ENCODE peak calls at places on chromosomes 7 and 10, in seven cellular contexts. A is SK-N-SH, V is HCT116, N is K562, Z is HepG2, F is GM12878, C is H1. T is an unnamed sample.

GRCh38 chr10:131901181-131901829 is 497 bp downstream of the PPP2R2D start:
- DNase-seq in Z (no peak), F (no peak), N (peak; percentile 43), C (no peak), A (peak; percentile 71), V (no peak), T (no peak)

GRCh38 chr10:103153765-103154197 is 39.3 kb downstream of the NT5C2 start:
- DNase-seq in C (no peak), A (no peak), Z (peak; percentile 29), N (no peak), F (no peak), V (no peak), T (no peak)

GRCh38 chr10:128281343-128281742 is 155.1 kb upstream of the MKI67 start:
- DNase-seq in V (no peak), A (no peak), C (no peak), Z (no peak), N (no peak), F (no peak), T (no peak)

GRCh38 chr7:51785171-51785570 is 468.6 kb upstream of the COBL start:
- DNase-seq in N (no peak), V (no peak), Z (no peak), A (no peak), C (no peak), F (no peak), T (no peak)

GRCh38 chr7:135666156-135666555 is 3.8 kb downstream of the STMP1 start:
- DNase-seq in A (no peak), C (no peak), Z (peak; percentile 64), V (no peak), N (no peak), F (no peak), T (no peak)

GRCh38 chr7:27303021-27303420 is 60.4 kb downstream of the EVX1 start:
- DNase-seq in A (no peak), F (no peak), Z (no peak), N (no peak), V (no peak), C (no peak), T (no peak)

GRCh38 chr7:99019523-99020412 is 124.1 kb downstream of the SMURF1 start:
- DNase-seq in C (no peak), Z (no peak), V (no peak), F (no peak), A (no peak), N (no peak), T (no peak)

GRCh38 chr10:104441601-104442000 is 88.0 kb downstream of the CFAP58 start:
- DNase-seq in F (no peak), Z (no peak), N (no peak), A (no peak), C (no peak), V (no peak), T (no peak)

GRCh38 chr10:102421645-102422585 is 1.3 kb downstream of the FBXL15 start:
- DNase-seq in A (peak; percentile 33), C (peak; percentile 64), N (peak; percentile 83), Z (peak; percentile 28), V (no peak), F (no peak), T (no peak)

GRCh38 chr7:100162874-100163533 is 4.5 kb upstream of the TRAPPC14 start:
- DNase-seq in F (no peak), A (peak; percentile 23), V (no peak), N (peak; percentile 55), Z (no peak), C (no peak), T (no peak)

GRCh38 chr10:67075381-67076001 is 149.7 kb downstream of the LRRTM3 start:
- DNase-seq in A (no peak), F (no peak), C (no peak), Z (no peak), V (no peak), N (no peak), T (peak; percentile 71)

GRCh38 chr10:67076175-67076574 is 150.3 kb downstream of the LRRTM3 start:
- DNase-seq in V (no peak), A (no peak), N (no peak), F (no peak), C (no peak), Z (peak; percentile 61), T (no peak)

GRCh38 chr10:67077376-67077775 is 151.5 kb downstream of the LRRTM3 start:
- DNase-seq in A (no peak), N (no peak), Z (no peak), C (no peak), V (no peak), F (no peak), T (no peak)

DNA sequence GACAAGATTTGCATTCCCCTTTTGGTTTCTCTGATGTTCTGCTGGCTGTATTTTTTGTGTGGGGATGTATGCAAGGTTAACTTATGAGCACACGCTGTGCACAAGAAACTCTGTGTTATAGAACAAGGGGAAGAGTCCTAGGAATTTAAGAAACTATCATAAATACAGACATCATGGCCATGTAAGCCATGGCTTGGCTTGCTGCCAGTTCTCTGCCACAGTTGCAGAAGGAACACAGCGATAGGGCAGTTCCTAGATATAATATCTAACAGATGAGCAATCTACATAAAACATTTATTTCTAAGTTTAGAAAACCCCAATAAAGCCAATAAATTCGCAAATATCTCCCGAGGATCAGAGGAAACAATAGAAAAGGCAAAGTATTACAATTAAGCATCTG is 153.3 kb downstream of the LRRTM3 start:
- DNase-seq in V (no peak), A (peak; percentile 4), C (no peak), Z (no peak), F (no peak), N (peak; percentile 2), T (no peak)
- TF ChIP-seq JUND in V (no peak), A (no peak), C (no peak), Z (no peak), F (no peak), N (no peak), T (no peak)

GRCh38 chr10:3868274-3868669 is 83.3 kb upstream of the KLF6 start:
- DNase-seq in C (no peak), V (no peak), F (no peak), N (no peak), A (no peak), Z (no peak), T (no peak)

GRCh38 chr10:3867454-3868273 is 82.7 kb upstream of the KLF6 start:
- DNase-seq in V (no peak), Z (no peak), N (no peak), C (no peak), A (no peak), F (no peak), T (no peak)

GRCh38 chr10:3871424-3871996 is 86.5 kb upstream of the KLF6 start:
- DNase-seq in A (no peak), C (no peak), F (no peak), Z (no peak), V (no peak), N (no peak), T (no peak)

GRCh38 chr10:3866347-3866746 is 81.3 kb upstream of the KLF6 start:
- DNase-seq in C (no peak), F (no peak), N (no peak), Z (no peak), V (no peak), A (no peak), T (no peak)

DNA sequence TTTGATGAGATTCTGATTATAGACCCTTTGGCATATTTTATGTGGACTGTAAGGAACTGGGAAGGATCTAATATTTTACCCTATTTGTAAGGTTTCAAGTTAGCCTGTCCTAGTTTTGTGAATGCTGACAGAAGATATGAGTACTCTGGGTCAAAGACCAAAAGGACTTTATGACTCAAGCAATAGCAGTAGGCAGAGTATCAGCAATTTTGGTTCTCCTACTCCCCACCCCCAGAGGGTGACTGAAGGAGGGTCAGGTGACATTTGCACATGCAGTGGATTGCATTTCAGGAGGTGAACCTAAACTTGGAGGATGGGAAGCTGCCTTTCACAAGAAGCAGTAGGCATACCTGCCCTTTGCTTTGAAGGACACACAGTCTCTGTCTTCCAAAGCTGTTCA is 84.0 kb upstream of the KLF6 start:
- DNase-seq in A (no peak), Z (no peak), V (no peak), F (no peak), N (no peak), C (no peak), T (no peak)
- TF ChIP-seq JUND in A (no peak), Z (no peak), V (no peak), F (no peak), N (no peak), C (no peak), T (no peak)

DNA sequence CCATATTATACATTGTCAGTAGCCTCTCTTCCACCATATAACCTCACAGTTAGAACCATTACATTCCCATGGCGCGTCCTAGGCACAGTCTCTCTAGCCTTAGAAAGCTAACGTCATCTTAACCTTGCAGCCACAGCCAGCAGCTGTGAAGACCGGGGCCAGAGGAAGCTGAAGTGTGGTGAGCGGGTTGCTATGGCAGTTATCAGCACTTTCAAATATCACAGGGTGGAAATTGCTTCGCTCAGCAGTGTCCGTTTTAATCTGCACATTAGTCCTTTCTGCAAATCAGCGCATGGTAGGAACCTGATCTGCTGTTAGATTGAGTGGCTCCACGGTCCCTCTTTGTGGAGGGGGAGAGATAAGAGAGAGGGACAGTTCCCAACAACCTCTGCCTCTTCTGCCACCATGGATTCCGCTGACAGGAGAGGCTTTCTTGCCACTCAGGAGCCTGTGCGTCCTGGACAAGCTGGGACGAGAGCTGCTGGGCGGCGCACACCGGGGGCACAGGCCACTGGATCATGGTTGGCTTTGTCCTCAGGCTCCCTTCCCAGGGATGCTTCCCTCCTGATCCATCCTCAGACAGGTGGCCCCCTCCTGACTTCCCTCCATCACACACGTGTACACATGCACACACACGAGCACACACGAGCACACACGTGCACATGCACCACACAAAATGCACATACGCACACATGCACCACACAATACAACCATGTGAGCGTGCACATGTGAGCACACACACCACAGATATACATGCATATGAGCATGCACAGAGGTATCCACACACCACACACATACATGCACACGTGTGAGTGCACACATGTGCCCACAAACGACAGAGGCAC is 93.8 kb downstream of the WDR37 start:
- DNase-seq in F (no peak), V (no peak), C (peak; percentile 33), N (peak; percentile 67), Z (no peak), A (peak; percentile 87), T (no peak)
- TF ChIP-seq JUND in F (no peak), V (no peak), C (no peak), N (peak; percentile 49), Z (no peak), A (no peak), T (no peak)

DNA sequence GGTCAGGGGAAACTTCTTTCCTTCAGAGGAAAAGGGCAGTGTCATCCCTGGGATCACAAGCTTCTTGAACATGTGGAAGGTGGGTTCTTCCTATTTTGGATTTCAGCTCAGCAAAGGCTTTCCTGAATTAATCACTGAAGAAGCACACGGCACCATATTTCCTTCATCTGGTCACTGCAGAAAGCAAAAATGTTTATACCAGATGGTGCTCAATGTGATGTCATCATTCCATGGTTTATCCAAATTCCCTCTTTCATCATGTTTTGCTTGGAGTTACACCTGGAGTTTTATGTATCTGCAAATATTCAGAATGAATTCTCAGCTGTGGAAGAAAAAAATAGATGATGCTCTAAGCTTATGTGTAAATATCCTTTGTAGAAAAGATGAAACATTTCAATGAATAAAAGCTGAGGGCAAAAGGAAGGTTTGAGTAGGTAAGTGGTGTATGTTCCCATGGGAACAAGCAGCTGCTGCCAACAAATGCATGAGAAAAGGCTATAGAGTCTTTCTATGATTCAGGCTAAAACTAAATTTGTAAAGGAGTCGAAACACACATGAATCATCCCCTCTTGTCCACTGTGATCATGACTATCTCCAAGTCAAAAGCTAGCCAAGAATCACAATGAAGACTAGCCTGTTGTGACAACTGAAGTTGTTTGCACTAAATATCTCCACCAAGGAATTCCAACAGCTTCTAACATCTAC is 26.9 kb upstream of the BPGM start:
- DNase-seq in N (no peak), Z (no peak), F (no peak), V (no peak), C (no peak), A (no peak), T (no peak)
- TF ChIP-seq JUND in N (no peak), Z (no peak), F (no peak), V (no peak), C (no peak), A (peak; percentile 51), T (no peak)

T was measured in T47D.